ENCODE peak calls at places on chromosomes 6 and 20, in eight cellular contexts. D, Z, M, Q, R, O, B and H are unnamed samples.

GRCh38 chr6:113622254-113622653 is 234.9 kb upstream of the MARCKS start:
- DNase-seq in R (no peak), O (no peak), Z (no peak), Q (no peak), D (no peak), B (no peak), M (no peak), H (no peak)

GRCh38 chr20:41176711-41177552 is 39.6 kb downstream of the PLCG1 start:
- DNase-seq in M (no peak), Q (no peak), B (no peak), R (no peak), Z (no peak), D (no peak), O (no peak), H (no peak)

GRCh38 chr6:25987845-25988244 is 25.2 kb downstream of the TRIM38 start:
- DNase-seq in Z (no peak), O (no peak), M (no peak), D (no peak), B (no peak), R (peak; percentile 45), Q (no peak), H (no peak)

GRCh38 chr6:11350294-11350693 is 117.8 kb upstream of the NEDD9 start:
- DNase-seq in R (no peak), Z (no peak), O (no peak), B (no peak), D (no peak), Q (no peak), M (no peak), H (no peak)

GRCh38 chr6:3857822-3858221 is 8.6 kb downstream of the FAM50B start:
- DNase-seq in Z (no peak), R (no peak), D (no peak), O (no peak), M (no peak), B (no peak), Q (no peak), H (no peak)

GRCh38 chr6:157187182-157188093 is 135.9 kb downstream of the TMEM242 start:
- DNase-seq in O (no peak), Z (peak; percentile 24), M (peak; percentile 63), D (no peak), Q (no peak), R (no peak), B (no peak), H (no peak)

GRCh38 chr6:3592371-3592941 is 135.6 kb upstream of the SLC22A23 start:
- DNase-seq in Z (no peak), Q (no peak), O (no peak), D (peak; percentile 78), M (peak; percentile 71), B (no peak), R (no peak), H (peak; percentile 93)

GRCh38 chr6:79040083-79040482 is 38.0 kb downstream of the PHIP start:
- DNase-seq in Q (no peak), B (no peak), M (no peak), Z (no peak), R (no peak), D (no peak), O (no peak), H (no peak)

GRCh38 chr20:37397076-37397953 is 51.4 kb downstream of the SRC start:
- DNase-seq in Q (no peak), Z (no peak), D (peak; percentile 44), M (no peak), R (peak; percentile 61), O (no peak), B (no peak), H (no peak)

GRCh38 chr20:38272961-38273360 is 12.4 kb upstream of the KIAA1755 start:
- DNase-seq in R (no peak), D (no peak), M (peak; percentile 61), Q (no peak), B (no peak), O (no peak), Z (no peak), H (no peak)

GRCh38 chr20:47676912-47677311 is 108.4 kb downstream of the SULF2 start:
- DNase-seq in B (no peak), R (no peak), M (no peak), Z (no peak), O (no peak), Q (no peak), D (no peak), H (no peak)

GRCh38 chr6:169224185-169224695 is 29.4 kb downstream of the THBS2 start:
- DNase-seq in R (no peak), M (no peak), B (no peak), D (no peak), Z (no peak), Q (no peak), O (no peak), H (peak; percentile 84)

GRCh38 chr6:136087986-136088385 is 162.1 kb downstream of the MTFR2 start:
- DNase-seq in R (no peak), Z (no peak), D (no peak), Q (no peak), M (no peak), O (no peak), B (no peak), H (no peak)

GRCh38 chr20:62575976-62576722 is 66.2 kb upstream of the SLCO4A1 start:
- DNase-seq in Q (no peak), Z (no peak), O (no peak), R (no peak), B (no peak), D (no peak), M (no peak), H (no peak)

GRCh38 chr20:8473459-8473858 is 341.4 kb downstream of the PLCB1 start:
- DNase-seq in R (no peak), B (no peak), M (no peak), Z (no peak), D (no peak), O (no peak), Q (no peak), H (no peak)

GRCh38 chr20:33672426-33673114 is 1.7 kb downstream of the NECAB3 start:
- DNase-seq in R (no peak), Q (no peak), O (no peak), D (no peak), B (no peak), Z (no peak), M (no peak), H (no peak)

GRCh38 chr6:138297761-138298298 is 79.5 kb upstream of the PBOV1 start:
- DNase-seq in R (no peak), Z (no peak), O (no peak), M (no peak), D (no peak), B (no peak), Q (no peak), H (no peak)

GRCh38 chr6:34642427-34642826 is 54.1 kb downstream of the ILRUN start:
- DNase-seq in D (no peak), B (no peak), Q (no peak), Z (no peak), O (no peak), R (no peak), M (no peak), H (no peak)

GRCh38 chr6:142872376-142872775 is 72.6 kb downstream of the HIVEP2 start:
- DNase-seq in Z (no peak), O (no peak), M (no peak), R (no peak), Q (no peak), D (no peak), B (no peak), H (no peak)

GRCh38 chr20:5947276-5947675 is 3.1 kb downstream of the TRMT6 start:
- DNase-seq in Z (no peak), M (no peak), Q (no peak), O (no peak), D (no peak), B (no peak), R (no peak), H (peak; percentile 13)

GRCh38 chr6:140871911-140872310 is 1260.8 kb upstream of the GJE1 start:
- DNase-seq in Z (no peak), D (no peak), R (no peak), M (no peak), O (no peak), B (no peak), Q (no peak), H (no peak)

GRCh38 chr6:73394577-73395354 is at the start of gene DDX43:
- DNase-seq in Q (peak; percentile 32), Z (peak; percentile 62), D (no peak), R (no peak), M (peak; percentile 72), O (peak; percentile 69), B (no peak), H (peak; percentile 88)

GRCh38 chr6:108535079-108535742 is 25.5 kb upstream of the FOXO3 start:
- DNase-seq in R (no peak), Q (no peak), Z (no peak), B (no peak), M (no peak), D (no peak), O (no peak), H (no peak)

GRCh38 chr6:108526739-108527174 is 34.0 kb upstream of the FOXO3 start:
- DNase-seq in Q (no peak), R (peak; percentile 53), Z (no peak), D (peak; percentile 28), B (no peak), M (peak; percentile 52), O (no peak), H (peak; percentile 41)

GRCh38 chr6:108528878-108529277 is 31.8 kb upstream of the FOXO3 start:
- DNase-seq in Z (no peak), B (no peak), M (no peak), R (no peak), Q (no peak), O (no peak), D (no peak), H (no peak)

DNA sequence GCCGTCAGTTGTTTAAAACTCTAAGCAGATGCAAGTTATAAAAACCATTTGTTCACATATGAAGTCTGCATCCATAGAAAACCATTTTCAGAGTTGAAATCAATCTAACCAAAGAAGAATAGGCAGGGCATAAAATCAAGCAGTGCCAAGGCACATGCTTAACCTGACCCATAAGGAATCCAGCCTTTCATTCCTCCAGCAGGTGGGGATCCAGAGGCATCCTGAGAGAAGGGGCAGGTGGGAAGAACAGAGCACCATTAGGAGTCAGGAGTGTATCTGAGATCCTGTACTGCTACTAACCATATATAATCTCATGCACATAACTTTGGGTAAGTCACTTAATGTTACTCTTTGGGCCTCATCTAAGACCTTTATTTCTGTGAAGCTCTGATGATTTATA is 29.4 kb upstream of the FOXO3 start:
- DNase-seq in R (no peak), O (no peak), M (no peak), Q (no peak), Z (no peak), D (no peak), B (no peak), H (no peak)
- TF ChIP-seq CTCF in R (peak; percentile 34), O (no peak), M (no peak), Q (no peak), Z (no peak), D (no peak), B (no peak), H (no peak)

GRCh38 chr20:1321654-1321939 is 7.3 kb downstream of the SDCBP2 start:
- DNase-seq in B (no peak), Q (no peak), R (no peak), Z (no peak), O (no peak), D (no peak), M (no peak), H (no peak)
- H3K27ac ChIP-seq in B (no peak overlapping the region), Q (no peak overlapping the region), R (no peak overlapping the region), Z (no peak overlapping the region), O (no peak overlapping the region), D (no peak overlapping the region), M (peak overlapping the region; percentile 99), H (no peak overlapping the region)

GRCh38 chr6:52969297-52969696 is 25.8 kb downstream of the GSTA4 start:
- DNase-seq in Q (no peak), B (no peak), O (no peak), D (no peak), Z (no peak), R (no peak), M (no peak), H (no peak)
- TF ChIP-seq CTCF in Q (no peak), B (no peak), O (no peak), D (no peak), Z (no peak), R (no peak), M (no peak), H (no peak)

GRCh38 chr20:50284811-50285375 is 94.3 kb downstream of the CEBPB start:
- DNase-seq in O (no peak), Z (no peak), R (no peak), B (no peak), D (no peak), Q (no peak), M (no peak), H (no peak)
- H3K27ac ChIP-seq in O (peak overlapping the region; percentile 89), Z (peak overlapping the region; percentile 23), R (no peak overlapping the region), B (no peak overlapping the region), D (peak overlapping the region; percentile 96), Q (peak overlapping the region; percentile 70), M (peak overlapping the region; percentile 41), H (peak overlapping the region; percentile 64)